ENCODE peak calls at places on chromosomes 5 and 9, in four cellular contexts. One of them, this sample, is unnamed.

GRCh38 chr5:150660108-150660831 is 781 bp upstream of the MYOZ3 start:
- DNase-seq in heart right ventricle: no peak
- DNase-seq in heart left ventricle: no peak
- DNase-seq in kidney: no peak
- DNase-seq in this sample: no peak

GRCh38 chr5:179475211-179475840 is 75.0 kb upstream of the RUFY1 start:
- DNase-seq in kidney: no peak
- DNase-seq in heart left ventricle: no peak
- DNase-seq in heart right ventricle: no peak
- DNase-seq in this sample: no peak

GRCh38 chr5:116133281-116133680 is 48.5 kb downstream of the COMMD10 start:
- DNase-seq in heart left ventricle: no peak
- DNase-seq in kidney: no peak
- DNase-seq in heart right ventricle: no peak
- DNase-seq in this sample: no peak

GRCh38 chr5:72543365-72543764 is 36.2 kb upstream of the ZNF366 start:
- DNase-seq in kidney: no peak
- DNase-seq in heart right ventricle: no peak
- DNase-seq in heart left ventricle: no peak
- DNase-seq in this sample: no peak

GRCh38 chr5:112848116-112848811 is 12.8 kb upstream of the SRP19 start:
- DNase-seq in kidney: no peak
- DNase-seq in heart right ventricle: peak; percentile 8
- DNase-seq in heart left ventricle: no peak
- DNase-seq in this sample: peak; percentile 16

GRCh38 chr5:137629646-137630045 is 106.2 kb downstream of the KLHL3 start:
- DNase-seq in heart right ventricle: peak; percentile 40
- DNase-seq in kidney: no peak
- DNase-seq in heart left ventricle: no peak
- DNase-seq in this sample: no peak

GRCh38 chr5:109329296-109330252 is 80.2 kb downstream of the PJA2 start:
- DNase-seq in heart left ventricle: no peak
- DNase-seq in kidney: no peak
- DNase-seq in heart right ventricle: no peak
- DNase-seq in this sample: no peak

GRCh38 chr5:39302507-39302906 is 61.8 kb downstream of the C9 start:
- DNase-seq in heart left ventricle: no peak
- DNase-seq in heart right ventricle: no peak
- DNase-seq in kidney: no peak
- DNase-seq in this sample: no peak

GRCh38 chr5:4113426-4113825 is 517.8 kb downstream of the IRX1 start:
- DNase-seq in kidney: no peak
- DNase-seq in heart left ventricle: no peak
- DNase-seq in heart right ventricle: no peak
- DNase-seq in this sample: no peak

GRCh38 chr5:123512631-123513461 is 869 bp downstream of the CSNK1G3 start:
- DNase-seq in heart right ventricle: peak; percentile 29
- DNase-seq in heart left ventricle: peak; percentile 72
- DNase-seq in kidney: peak; percentile 85
- DNase-seq in this sample: no peak

GRCh38 chr9:2479056-2479565 is 142.5 kb upstream of the VLDLR start:
- DNase-seq in heart left ventricle: no peak
- DNase-seq in heart right ventricle: no peak
- DNase-seq in kidney: no peak
- DNase-seq in this sample: no peak

GRCh38 chr5:145825751-145826180 is 9.4 kb downstream of the PRELID2 start:
- DNase-seq in heart right ventricle: no peak
- DNase-seq in kidney: no peak
- DNase-seq in heart left ventricle: no peak
- DNase-seq in this sample: no peak

GRCh38 chr5:80168388-80169028 is 87.3 kb downstream of the SERINC5 start:
- DNase-seq in heart right ventricle: no peak
- DNase-seq in heart left ventricle: no peak
- DNase-seq in kidney: no peak
- DNase-seq in this sample: no peak

GRCh38 chr5:39176740-39177628 is 42.4 kb downstream of the FYB1 start:
- DNase-seq in kidney: no peak
- DNase-seq in heart right ventricle: no peak
- DNase-seq in heart left ventricle: no peak
- DNase-seq in this sample: no peak

GRCh38 chr9:20300430-20301115 is 321.7 kb downstream of the MLLT3 start:
- DNase-seq in kidney: no peak
- DNase-seq in heart left ventricle: no peak
- DNase-seq in heart right ventricle: no peak
- DNase-seq in this sample: no peak

GRCh38 chr5:177504086-177505056 is 5.3 kb downstream of the DOK3 start:
- DNase-seq in heart left ventricle: peak; percentile 67
- DNase-seq in kidney: no peak
- DNase-seq in heart right ventricle: no peak
- DNase-seq in this sample: no peak

DNA sequence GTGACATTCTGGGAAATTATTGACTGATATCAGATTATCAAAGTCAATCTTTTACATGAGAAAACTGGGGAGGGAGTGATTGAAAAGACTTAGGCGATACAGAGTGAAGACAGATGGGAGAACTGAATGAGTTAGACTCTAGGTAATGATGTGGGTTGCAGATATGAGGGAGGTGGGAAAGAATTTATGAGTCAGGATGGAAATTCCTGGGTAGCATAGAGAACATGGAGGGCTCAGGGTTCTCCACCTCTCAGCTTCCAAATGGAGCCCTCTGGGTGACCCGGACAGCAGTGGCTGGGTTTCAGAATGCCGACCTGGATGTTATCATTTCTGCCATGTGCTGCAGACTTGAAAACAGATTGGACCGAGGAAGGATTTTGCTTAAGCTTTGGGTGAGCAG is 75.4 kb upstream of the SHB start:
- DNase-seq in heart right ventricle: no peak
- DNase-seq in heart left ventricle: no peak
- DNase-seq in kidney: no peak
- DNase-seq in this sample: no peak
- H3K27ac ChIP-seq in heart right ventricle: no peak overlapping the region
- H3K27ac ChIP-seq in heart left ventricle: no peak overlapping the region
- H3K27ac ChIP-seq in kidney: no peak overlapping the region
- H3K27ac ChIP-seq in this sample: no peak overlapping the region

DNA sequence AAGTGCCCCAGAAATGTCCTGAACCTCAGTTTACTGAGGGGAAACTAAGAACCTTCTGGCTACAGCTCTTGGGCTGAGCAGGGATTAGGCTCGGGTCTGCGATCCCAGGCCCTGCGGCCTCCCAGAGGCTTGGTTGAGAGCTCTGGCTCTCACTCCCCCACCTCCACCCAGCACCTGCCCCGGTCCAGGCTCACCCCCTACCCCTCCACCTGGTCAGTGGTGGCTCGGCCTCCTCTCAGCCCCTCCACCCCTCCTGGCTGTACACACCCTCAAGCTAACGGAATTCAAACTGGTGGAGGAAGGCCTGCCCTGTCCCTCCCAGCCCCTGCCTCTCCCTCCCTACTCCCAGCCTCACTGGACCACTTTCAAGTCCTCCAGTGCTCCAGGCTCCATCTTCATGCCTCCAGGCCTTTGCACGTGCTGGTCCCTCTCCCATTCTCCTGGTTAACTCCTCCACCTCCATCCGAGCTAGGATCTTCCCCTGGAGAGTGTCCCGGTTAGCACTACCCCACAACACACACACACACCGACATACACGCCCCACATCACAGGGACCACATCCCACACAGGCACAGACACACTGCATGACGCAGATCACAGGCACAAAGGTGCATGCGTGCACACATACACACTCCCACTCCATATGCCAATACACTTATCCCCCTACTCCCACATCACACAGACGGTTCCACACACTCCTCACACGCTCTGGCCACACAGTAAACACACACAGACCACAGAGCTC is 130.9 kb downstream of the C9orf50 start:
- DNase-seq in heart left ventricle: no peak
- DNase-seq in kidney: no peak
- DNase-seq in heart right ventricle: peak; percentile 48
- DNase-seq in this sample: no peak
- H3K27ac ChIP-seq in heart left ventricle: peak overlapping the region; percentile 99
- H3K27ac ChIP-seq in kidney: peak overlapping the region; percentile 99
- H3K27ac ChIP-seq in heart right ventricle: peak overlapping the region; percentile 100
- H3K27ac ChIP-seq in this sample: peak overlapping the region; percentile 92

GRCh38 chr5:172638209-172638768 is 2.8 kb upstream of the NEURL1B start:
- DNase-seq in heart left ventricle: no peak
- DNase-seq in kidney: no peak
- DNase-seq in heart right ventricle: no peak
- DNase-seq in this sample: no peak

GRCh38 chr5:172640822-172641358 is at the start of gene NEURL1B:
- DNase-seq in heart right ventricle: peak; percentile 81
- DNase-seq in kidney: peak; percentile 91
- DNase-seq in heart left ventricle: peak; percentile 90
- DNase-seq in this sample: no peak

GRCh38 chr5:172642046-172642409 is 965 bp downstream of the NEURL1B start:
- DNase-seq in heart left ventricle: no peak
- DNase-seq in heart right ventricle: no peak
- DNase-seq in kidney: no peak
- DNase-seq in this sample: no peak

GRCh38 chr5:172641359-172642045 is 439 bp downstream of the NEURL1B start:
- DNase-seq in heart left ventricle: peak; percentile 74
- DNase-seq in kidney: peak; percentile 77
- DNase-seq in heart right ventricle: no peak
- DNase-seq in this sample: no peak

GRCh38 chr5:172640139-172640538 is 924 bp upstream of the NEURL1B start:
- DNase-seq in heart left ventricle: peak; percentile 30
- DNase-seq in heart right ventricle: no peak
- DNase-seq in kidney: no peak
- DNase-seq in this sample: no peak
- H3K27ac ChIP-seq in heart left ventricle: peak overlapping the region; percentile 98
- H3K27ac ChIP-seq in heart right ventricle: peak overlapping the region; percentile 99
- H3K27ac ChIP-seq in kidney: no peak overlapping the region
- H3K27ac ChIP-seq in this sample: no peak overlapping the region

DNA sequence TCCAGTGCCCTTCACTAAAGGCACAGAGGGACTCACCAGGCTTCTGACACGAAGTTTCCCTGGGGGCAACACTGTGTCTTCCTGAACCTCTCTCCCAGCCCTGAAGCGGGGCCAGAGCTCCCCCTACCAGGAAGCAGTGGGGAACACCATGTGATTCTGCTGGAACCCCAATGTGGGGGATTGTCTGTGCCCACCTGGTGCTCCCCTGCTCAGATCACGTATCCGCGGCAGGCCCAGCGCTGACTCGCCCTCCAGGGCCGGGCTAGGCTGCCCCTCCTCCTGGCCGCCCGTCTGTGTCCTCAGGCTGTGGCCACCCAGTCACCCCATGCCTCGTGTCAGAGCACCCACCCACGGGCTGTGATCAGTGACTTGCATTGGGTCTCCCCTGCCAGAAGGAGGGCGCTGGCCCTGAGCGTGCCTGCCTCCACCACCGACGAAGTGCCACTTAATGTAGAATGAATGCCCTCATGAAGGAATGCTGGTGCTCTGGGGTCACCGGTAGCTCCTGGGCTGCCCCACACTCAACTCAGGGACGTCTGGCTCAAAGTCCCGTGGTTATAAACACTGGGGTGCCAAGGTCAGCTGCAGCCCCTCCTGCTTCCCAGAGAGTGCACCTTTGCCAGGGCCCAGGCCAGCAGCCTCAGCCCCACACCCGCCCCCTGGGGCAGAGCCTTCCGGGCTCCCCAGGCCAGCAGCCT is 22.1 kb downstream of the SARDH start:
- DNase-seq in heart left ventricle: peak; percentile 61
- DNase-seq in kidney: peak; percentile 79
- DNase-seq in heart right ventricle: no peak
- DNase-seq in this sample: no peak
- H3K27ac ChIP-seq in heart left ventricle: no peak overlapping the region
- H3K27ac ChIP-seq in kidney: peak overlapping the region; percentile 60
- H3K27ac ChIP-seq in heart right ventricle: peak overlapping the region; percentile 76
- H3K27ac ChIP-seq in this sample: no peak overlapping the region

GRCh38 chr5:78588517-78588916 is 60.1 kb downstream of the LHFPL2 start:
- DNase-seq in heart left ventricle: no peak
- DNase-seq in heart right ventricle: no peak
- DNase-seq in kidney: no peak
- DNase-seq in this sample: no peak

GRCh38 chr5:78587775-78588291 is 60.7 kb downstream of the LHFPL2 start:
- DNase-seq in heart right ventricle: no peak
- DNase-seq in heart left ventricle: no peak
- DNase-seq in kidney: no peak
- DNase-seq in this sample: no peak

GRCh38 chr5:78589928-78590327 is 58.6 kb downstream of the LHFPL2 start:
- DNase-seq in heart left ventricle: no peak
- DNase-seq in heart right ventricle: no peak
- DNase-seq in kidney: no peak
- DNase-seq in this sample: no peak

GRCh38 chr5:78587081-78587774 is 61.3 kb downstream of the LHFPL2 start:
- DNase-seq in heart right ventricle: no peak
- DNase-seq in kidney: no peak
- DNase-seq in heart left ventricle: no peak
- DNase-seq in this sample: no peak

DNA sequence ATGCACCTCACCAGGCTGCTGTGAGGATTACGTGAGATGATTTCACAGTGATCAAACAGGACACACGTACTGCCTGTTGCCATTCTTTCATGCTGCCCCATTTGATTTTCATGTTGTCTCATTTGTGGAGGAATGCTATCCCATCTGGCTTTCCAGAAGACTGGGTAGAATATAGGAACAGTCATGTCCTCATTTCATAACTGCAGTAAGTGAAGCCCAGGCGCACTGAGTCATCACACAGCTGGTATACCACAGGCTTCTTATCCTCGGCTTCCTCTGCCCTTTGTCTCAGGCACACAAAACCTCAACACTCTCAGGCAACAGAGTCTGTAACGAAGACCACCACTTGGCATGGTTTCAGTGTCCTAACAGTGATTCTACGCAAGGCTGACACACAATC is 62.3 kb downstream of the LHFPL2 start:
- DNase-seq in heart left ventricle: no peak
- DNase-seq in kidney: no peak
- DNase-seq in heart right ventricle: no peak
- DNase-seq in this sample: peak; percentile 93
- H3K27ac ChIP-seq in heart left ventricle: no peak overlapping the region
- H3K27ac ChIP-seq in kidney: no peak overlapping the region
- H3K27ac ChIP-seq in heart right ventricle: no peak overlapping the region
- H3K27ac ChIP-seq in this sample: peak overlapping the region; percentile 88

DNA sequence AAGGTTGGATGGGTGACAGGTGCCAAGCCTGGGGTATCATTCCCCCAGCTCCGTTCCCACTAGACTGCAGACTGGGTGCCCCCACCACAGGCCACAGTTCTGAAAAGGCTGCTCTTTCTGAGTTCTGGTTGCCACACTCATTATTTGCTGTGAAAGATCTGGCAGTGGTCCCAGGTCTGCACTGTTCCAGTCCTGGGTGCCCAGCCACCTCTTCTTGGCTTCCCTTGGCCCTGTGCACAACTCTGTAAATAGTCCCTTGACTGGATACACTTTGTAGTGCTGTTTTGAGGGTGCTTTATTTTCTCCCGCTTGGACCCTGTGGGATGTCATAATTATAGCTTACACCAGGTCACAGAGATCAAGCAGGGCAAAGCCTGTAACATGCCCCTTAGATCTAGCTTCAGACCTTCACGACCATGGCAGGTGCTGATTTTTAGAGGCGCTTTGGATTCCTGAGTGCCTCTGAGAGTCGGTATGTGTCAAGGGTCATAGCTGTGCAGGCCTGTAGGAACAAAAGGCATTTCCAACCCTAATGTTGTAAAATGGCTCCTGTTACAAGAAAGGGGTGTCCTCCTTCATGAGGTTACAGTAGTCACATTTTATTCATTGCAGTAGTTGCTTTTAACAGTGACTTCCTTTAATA is 344.9 kb downstream of the ICE1 start:
- DNase-seq in heart left ventricle: no peak
- DNase-seq in kidney: no peak
- DNase-seq in heart right ventricle: peak; percentile 51
- DNase-seq in this sample: no peak
- H3K27ac ChIP-seq in heart left ventricle: peak overlapping the region; percentile 39
- H3K27ac ChIP-seq in kidney: no peak overlapping the region
- H3K27ac ChIP-seq in heart right ventricle: peak overlapping the region; percentile 62
- H3K27ac ChIP-seq in this sample: no peak overlapping the region